ENCODE peak calls at places on chromosomes 6 and 20, in seven cellular contexts. One of them, this sample, is unnamed. For H3K27me3, the result is how much of the 10 kb centered on the place peaks cover.

GRCh38 chr6:42316390-42316970 is 98.8 kb upstream of the MRPS10 start:
- DNase-seq in breast epithelium: no peak
- DNase-seq in adrenal gland: peak
- DNase-seq in right lobe of liver: no peak
- DNase-seq in HCT116: no peak
- DNase-seq in ovary: no peak
- DNase-seq in transverse colon: peak
- DNase-seq in this sample: no peak

GRCh38 chr6:137872071-137872470 is 5.0 kb downstream of the TNFAIP3 start:
- DNase-seq in breast epithelium: no peak
- DNase-seq in adrenal gland: no peak
- DNase-seq in right lobe of liver: no peak
- DNase-seq in HCT116: no peak
- DNase-seq in ovary: no peak
- DNase-seq in transverse colon: no peak
- DNase-seq in this sample: no peak

GRCh38 chr6:79240509-79240908 is 6.0 kb upstream of the HMGN3 start:
- DNase-seq in breast epithelium: no peak
- DNase-seq in adrenal gland: no peak
- DNase-seq in right lobe of liver: no peak
- DNase-seq in HCT116: no peak
- DNase-seq in ovary: no peak
- DNase-seq in transverse colon: no peak
- DNase-seq in this sample: no peak

GRCh38 chr6:4812068-4812467 is 35.9 kb downstream of the CDYL start:
- DNase-seq in breast epithelium: no peak
- DNase-seq in adrenal gland: no peak
- DNase-seq in right lobe of liver: no peak
- DNase-seq in HCT116: no peak
- DNase-seq in ovary: no peak
- DNase-seq in transverse colon: no peak
- DNase-seq in this sample: no peak

GRCh38 chr6:33837971-33838665 is 34.3 kb upstream of the MLN start:
- DNase-seq in breast epithelium: no peak
- DNase-seq in adrenal gland: no peak
- DNase-seq in right lobe of liver: no peak
- DNase-seq in HCT116: no peak
- DNase-seq in ovary: peak
- DNase-seq in transverse colon: no peak
- DNase-seq in this sample: no peak

GRCh38 chr6:137230547-137230946 is 11.4 kb upstream of the IFNGR1 start:
- DNase-seq in breast epithelium: no peak
- DNase-seq in adrenal gland: no peak
- DNase-seq in right lobe of liver: no peak
- DNase-seq in HCT116: no peak
- DNase-seq in ovary: no peak
- DNase-seq in transverse colon: no peak
- DNase-seq in this sample: no peak

GRCh38 chr6:170080828-170081368 is 210.0 kb downstream of the DLL1 start:
- DNase-seq in breast epithelium: peak
- DNase-seq in adrenal gland: no peak
- DNase-seq in right lobe of liver: peak
- DNase-seq in HCT116: no peak
- DNase-seq in ovary: peak
- DNase-seq in transverse colon: peak
- DNase-seq in this sample: peak

GRCh38 chr20:58580493-58580835 is 65.3 kb upstream of the APCDD1L start:
- DNase-seq in breast epithelium: peak
- DNase-seq in adrenal gland: no peak
- DNase-seq in right lobe of liver: no peak
- DNase-seq in HCT116: no peak
- DNase-seq in ovary: no peak
- DNase-seq in transverse colon: no peak
- DNase-seq in this sample: no peak

GRCh38 chr6:79719248-79719975 is 88.3 kb downstream of the SH3BGRL2 start:
- DNase-seq in breast epithelium: no peak
- DNase-seq in adrenal gland: no peak
- DNase-seq in right lobe of liver: no peak
- DNase-seq in HCT116: no peak
- DNase-seq in ovary: no peak
- DNase-seq in transverse colon: no peak
- DNase-seq in this sample: peak

GRCh38 chr6:71678081-71678480 is 208.3 kb upstream of the RIMS1 start:
- DNase-seq in breast epithelium: no peak
- DNase-seq in adrenal gland: no peak
- DNase-seq in right lobe of liver: no peak
- DNase-seq in HCT116: no peak
- DNase-seq in ovary: no peak
- DNase-seq in transverse colon: no peak
- DNase-seq in this sample: no peak

GRCh38 chr6:6218246-6219085 is 102.0 kb downstream of the F13A1 start:
- DNase-seq in breast epithelium: no peak
- DNase-seq in adrenal gland: no peak
- DNase-seq in right lobe of liver: no peak
- DNase-seq in HCT116: no peak
- DNase-seq in ovary: no peak
- DNase-seq in transverse colon: no peak
- DNase-seq in this sample: no peak

GRCh38 chr6:328184-328670 is 35.9 kb downstream of the DUSP22 start:
- DNase-seq in breast epithelium: no peak
- DNase-seq in adrenal gland: peak
- DNase-seq in right lobe of liver: no peak
- DNase-seq in HCT116: no peak
- DNase-seq in ovary: no peak
- DNase-seq in transverse colon: peak
- DNase-seq in this sample: no peak

GRCh38 chr6:328924-329323 is 36.6 kb downstream of the DUSP22 start:
- DNase-seq in breast epithelium: no peak
- DNase-seq in adrenal gland: no peak
- DNase-seq in right lobe of liver: no peak
- DNase-seq in HCT116: no peak
- DNase-seq in ovary: no peak
- DNase-seq in transverse colon: no peak
- DNase-seq in this sample: no peak

GRCh38 chr6:329888-330691 is 37.8 kb downstream of the DUSP22 start:
- DNase-seq in breast epithelium: no peak
- DNase-seq in adrenal gland: no peak
- DNase-seq in right lobe of liver: no peak
- DNase-seq in HCT116: no peak
- DNase-seq in ovary: no peak
- DNase-seq in transverse colon: no peak
- DNase-seq in this sample: no peak

GRCh38 chr6:326896-327537 is 34.7 kb downstream of the DUSP22 start:
- DNase-seq in breast epithelium: no peak
- DNase-seq in adrenal gland: no peak
- DNase-seq in right lobe of liver: no peak
- DNase-seq in HCT116: no peak
- DNase-seq in ovary: no peak
- DNase-seq in transverse colon: no peak
- DNase-seq in this sample: no peak

GRCh38 chr6:327538-328183 is 35.4 kb downstream of the DUSP22 start:
- DNase-seq in breast epithelium: no peak
- DNase-seq in adrenal gland: no peak
- DNase-seq in right lobe of liver: no peak
- DNase-seq in HCT116: no peak
- DNase-seq in ovary: no peak
- DNase-seq in transverse colon: no peak
- DNase-seq in this sample: no peak
- H3K27me3 ChIP-seq in breast epithelium: under half
- H3K27me3 ChIP-seq in adrenal gland: under half
- H3K27me3 ChIP-seq in right lobe of liver: under half
- H3K27me3 ChIP-seq in HCT116: under half
- H3K27me3 ChIP-seq in ovary: under half
- H3K27me3 ChIP-seq in transverse colon: under half
- H3K27me3 ChIP-seq in this sample: under half

GRCh38 chr6:108114861-108115597 is 40.5 kb upstream of the OSTM1 start:
- DNase-seq in breast epithelium: no peak
- DNase-seq in adrenal gland: peak
- DNase-seq in right lobe of liver: peak
- DNase-seq in HCT116: no peak
- DNase-seq in ovary: peak
- DNase-seq in transverse colon: peak
- DNase-seq in this sample: no peak
- TF ChIP-seq CTCF in breast epithelium: no peak
- TF ChIP-seq CTCF in adrenal gland: peak
- TF ChIP-seq CTCF in right lobe of liver: no peak
- TF ChIP-seq CTCF in HCT116: no peak
- TF ChIP-seq CTCF in ovary: no peak
- TF ChIP-seq CTCF in transverse colon: peak
- TF ChIP-seq CTCF in this sample: no peak

GRCh38 chr20:35319206-35320197 is 27.3 kb upstream of the FAM83C start:
- DNase-seq in breast epithelium: no peak
- DNase-seq in adrenal gland: no peak
- DNase-seq in right lobe of liver: no peak
- DNase-seq in HCT116: no peak
- DNase-seq in ovary: no peak
- DNase-seq in transverse colon: no peak
- DNase-seq in this sample: no peak

GRCh38 chr20:35320396-35321126 is 28.3 kb upstream of the FAM83C start:
- DNase-seq in breast epithelium: no peak
- DNase-seq in adrenal gland: no peak
- DNase-seq in right lobe of liver: no peak
- DNase-seq in HCT116: peak
- DNase-seq in ovary: no peak
- DNase-seq in transverse colon: no peak
- DNase-seq in this sample: no peak

GRCh38 chr20:35316086-35316485 is 23.9 kb upstream of the FAM83C start:
- DNase-seq in breast epithelium: no peak
- DNase-seq in adrenal gland: no peak
- DNase-seq in right lobe of liver: no peak
- DNase-seq in HCT116: no peak
- DNase-seq in ovary: no peak
- DNase-seq in transverse colon: no peak
- DNase-seq in this sample: no peak

GRCh38 chr20:35317416-35317815 is 25.2 kb upstream of the FAM83C start:
- DNase-seq in breast epithelium: no peak
- DNase-seq in adrenal gland: no peak
- DNase-seq in right lobe of liver: no peak
- DNase-seq in HCT116: no peak
- DNase-seq in ovary: no peak
- DNase-seq in transverse colon: no peak
- DNase-seq in this sample: no peak

DNA sequence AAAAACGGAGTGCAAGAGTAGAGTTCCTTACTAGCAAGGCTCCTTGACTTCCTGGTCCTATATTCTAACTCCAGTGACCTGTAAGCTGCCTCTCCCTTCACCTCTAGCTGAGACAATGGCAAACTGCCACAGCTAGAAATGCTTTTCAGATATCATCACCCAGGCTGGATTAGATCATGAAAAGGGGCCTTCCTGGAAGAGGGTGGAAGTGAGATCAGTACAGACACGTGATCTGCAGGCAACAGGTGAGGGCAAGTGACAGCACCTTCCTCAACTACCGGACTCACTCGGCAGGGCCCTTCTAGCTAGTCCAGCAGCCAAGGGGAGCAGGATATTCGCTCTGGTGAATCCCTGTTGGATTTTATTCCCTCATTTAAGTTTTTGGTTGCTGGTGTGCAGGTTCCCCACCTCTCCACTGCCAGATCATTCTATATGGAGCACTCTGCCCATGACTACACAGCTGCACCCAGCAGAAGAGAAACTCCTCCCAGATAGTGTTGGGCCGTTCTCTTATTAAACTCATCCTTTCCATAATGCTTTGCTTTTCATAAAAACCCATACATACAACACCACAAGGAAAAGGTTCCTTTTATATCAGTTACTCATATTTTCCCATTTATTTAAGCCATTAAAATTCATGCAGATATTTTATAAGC is 26.4 kb upstream of the FAM83C start:
- DNase-seq in breast epithelium: no peak
- DNase-seq in adrenal gland: no peak
- DNase-seq in right lobe of liver: no peak
- DNase-seq in HCT116: peak
- DNase-seq in ovary: no peak
- DNase-seq in transverse colon: peak
- DNase-seq in this sample: peak
- TF ChIP-seq POLR2A in breast epithelium: no peak
- TF ChIP-seq POLR2A in adrenal gland: no peak
- TF ChIP-seq POLR2A in right lobe of liver: peak
- TF ChIP-seq POLR2A in HCT116: no peak
- TF ChIP-seq POLR2A in ovary: no peak
- TF ChIP-seq POLR2A in transverse colon: peak
- TF ChIP-seq POLR2A in this sample: no peak

GRCh38 chr20:23039136-23039875 is 4.2 kb downstream of the SSTR4 start:
- DNase-seq in breast epithelium: no peak
- DNase-seq in adrenal gland: no peak
- DNase-seq in right lobe of liver: no peak
- DNase-seq in HCT116: no peak
- DNase-seq in ovary: no peak
- DNase-seq in transverse colon: no peak
- DNase-seq in this sample: no peak
- H3K27me3 ChIP-seq in breast epithelium: under half
- H3K27me3 ChIP-seq in adrenal gland: under half
- H3K27me3 ChIP-seq in right lobe of liver: under half
- H3K27me3 ChIP-seq in HCT116: under half
- H3K27me3 ChIP-seq in ovary: under half
- H3K27me3 ChIP-seq in transverse colon: under half
- H3K27me3 ChIP-seq in this sample: under half

GRCh38 chr20:51680067-51680749 is 88.0 kb downstream of the ATP9A start:
- DNase-seq in breast epithelium: no peak
- DNase-seq in adrenal gland: no peak
- DNase-seq in right lobe of liver: no peak
- DNase-seq in HCT116: no peak
- DNase-seq in ovary: no peak
- DNase-seq in transverse colon: no peak
- DNase-seq in this sample: no peak

GRCh38 chr20:51679254-51679921 is 88.8 kb downstream of the ATP9A start:
- DNase-seq in breast epithelium: no peak
- DNase-seq in adrenal gland: no peak
- DNase-seq in right lobe of liver: no peak
- DNase-seq in HCT116: no peak
- DNase-seq in ovary: peak
- DNase-seq in transverse colon: no peak
- DNase-seq in this sample: no peak

DNA sequence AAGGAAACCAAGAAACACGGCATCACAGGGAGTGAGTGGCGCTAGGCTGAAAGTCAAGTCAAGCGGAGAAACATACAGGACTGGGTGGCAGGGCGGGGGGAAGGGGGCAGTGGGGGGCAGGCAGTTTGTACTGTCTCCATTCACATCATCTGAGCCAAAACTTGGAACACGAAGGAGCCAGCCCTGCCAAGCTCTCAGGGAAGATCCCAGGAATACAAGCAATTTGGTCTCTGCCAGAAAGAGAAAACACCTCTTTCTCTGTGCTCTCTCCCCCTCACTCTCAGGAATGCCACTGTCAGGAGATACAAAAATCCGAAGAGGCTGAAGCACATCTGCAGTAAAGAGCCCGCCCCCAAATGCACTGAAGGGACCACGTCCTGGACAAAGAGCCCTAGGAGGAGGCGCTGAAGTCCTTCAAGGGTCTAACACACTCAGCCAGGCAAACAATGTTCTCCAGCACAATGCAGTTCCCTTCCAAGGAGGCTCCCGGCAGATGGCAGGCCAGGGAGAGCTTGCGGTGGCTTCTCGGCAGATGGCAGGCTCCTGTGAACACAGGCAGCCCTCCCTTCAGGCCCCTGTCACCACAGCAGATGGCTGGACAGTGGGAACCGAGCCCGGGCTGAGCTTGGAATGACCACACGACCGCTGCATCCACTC is 90.0 kb downstream of the ATP9A start:
- DNase-seq in breast epithelium: no peak
- DNase-seq in adrenal gland: no peak
- DNase-seq in right lobe of liver: no peak
- DNase-seq in HCT116: no peak
- DNase-seq in ovary: peak
- DNase-seq in transverse colon: no peak
- DNase-seq in this sample: no peak
- TF ChIP-seq CTCF in breast epithelium: no peak
- TF ChIP-seq CTCF in adrenal gland: no peak
- TF ChIP-seq CTCF in right lobe of liver: no peak
- TF ChIP-seq CTCF in HCT116: no peak
- TF ChIP-seq CTCF in ovary: no peak
- TF ChIP-seq CTCF in transverse colon: no peak
- TF ChIP-seq CTCF in this sample: no peak

GRCh38 chr6:77879527-77879926 is 226.7 kb downstream of the MEI4 start:
- DNase-seq in breast epithelium: no peak
- DNase-seq in adrenal gland: no peak
- DNase-seq in right lobe of liver: no peak
- DNase-seq in HCT116: no peak
- DNase-seq in ovary: no peak
- DNase-seq in transverse colon: no peak
- DNase-seq in this sample: no peak
- TF ChIP-seq POLR2A in breast epithelium: no peak
- TF ChIP-seq POLR2A in adrenal gland: no peak
- TF ChIP-seq POLR2A in right lobe of liver: no peak
- TF ChIP-seq POLR2A in HCT116: no peak
- TF ChIP-seq POLR2A in ovary: no peak
- TF ChIP-seq POLR2A in transverse colon: no peak
- TF ChIP-seq POLR2A in this sample: no peak